ENCODE peak calls at places on chromosomes 13 and 19, in nine cellular contexts. X, N, B, R, F, W, O, Y and L are unnamed samples.

GRCh38 chr19:39408392-39409206 is 2.0 kb downstream of the ZFP36 start:
- DNase-seq in B (no peak), F (no peak), N (peak; percentile 61), R (no peak), Y (no peak), X (no peak), W (no peak), O (peak; percentile 61), L (peak; percentile 64)

GRCh38 chr13:114128624-114129522 is 3.5 kb downstream of the RASA3 start:
- DNase-seq in N (no peak), W (peak; percentile 93), Y (no peak), F (peak; percentile 90), B (peak; percentile 87), O (no peak), R (no peak), X (peak; percentile 94), L (no peak)

GRCh38 chr19:11639602-11640471 is 42.6 kb downstream of the ZNF627 start:
- DNase-seq in X (peak; percentile 43), Y (peak; percentile 96), O (peak; percentile 87), W (peak; percentile 95), N (peak; percentile 94), R (peak; percentile 84), B (peak; percentile 98), F (peak; percentile 88), L (peak; percentile 99)

GRCh38 chr19:55472463-55472862 is 4.0 kb upstream of the ZNF628 start:
- DNase-seq in X (no peak), R (no peak), F (no peak), B (no peak), Y (no peak), N (peak; percentile 75), O (peak; percentile 80), W (peak; percentile 68), L (peak; percentile 45)

GRCh38 chr19:38073806-38074685 is 150.0 kb downstream of the DPF1 start:
- DNase-seq in W (no peak), O (no peak), N (no peak), F (no peak), R (no peak), X (no peak), B (peak; percentile 16), Y (peak; percentile 28), L (peak; percentile 91)

GRCh38 chr13:50629497-50629896 is 214.0 kb downstream of the DLEU7 start:
- DNase-seq in W (no peak), N (no peak), B (no peak), F (no peak), Y (no peak), X (no peak), O (no peak), R (no peak), L (no peak)

GRCh38 chr13:112616586-112617381 is 28.8 kb upstream of the TUBGCP3 start:
- DNase-seq in X (peak; percentile 35), N (peak; percentile 33), Y (peak; percentile 47), F (no peak), W (peak; percentile 18), O (peak; percentile 51), R (no peak), B (peak; percentile 58), L (peak; percentile 78)

GRCh38 chr19:51123381-51124186 is 1.1 kb upstream of the SIGLEC9 start:
- DNase-seq in R (no peak), F (no peak), W (no peak), N (no peak), B (no peak), Y (no peak), X (peak; percentile 71), O (no peak), L (no peak)

GRCh38 chr19:35451278-35452096 is 3.4 kb downstream of the FFAR2 start:
- DNase-seq in N (no peak), W (no peak), F (peak; percentile 74), B (no peak), R (no peak), O (no peak), X (no peak), Y (no peak), L (no peak)

GRCh38 chr19:35789978-35790944 is 14.9 kb downstream of the ARHGAP33 start:
- DNase-seq in R (no peak), X (no peak), Y (no peak), O (no peak), B (no peak), W (no peak), F (no peak), N (no peak), L (peak; percentile 29)

GRCh38 chr13:51635137-51635878 is 51.0 kb downstream of the WDFY2 start:
- DNase-seq in F (no peak), X (no peak), N (no peak), W (no peak), Y (no peak), B (no peak), R (no peak), O (no peak), L (peak; percentile 28)

GRCh38 chr19:13764821-13765394 is 586 bp downstream of the MRI1 start:
- DNase-seq in R (no peak), O (no peak), F (peak; percentile 54), X (no peak), N (no peak), Y (peak; percentile 27), W (no peak), B (peak; percentile 41), L (peak; percentile 67)

GRCh38 chr13:35255241-35255640 is 221.2 kb downstream of the MAB21L1 start:
- DNase-seq in X (no peak), O (no peak), N (peak; percentile 8), B (no peak), Y (no peak), R (no peak), F (no peak), W (no peak), L (no peak)

DNA sequence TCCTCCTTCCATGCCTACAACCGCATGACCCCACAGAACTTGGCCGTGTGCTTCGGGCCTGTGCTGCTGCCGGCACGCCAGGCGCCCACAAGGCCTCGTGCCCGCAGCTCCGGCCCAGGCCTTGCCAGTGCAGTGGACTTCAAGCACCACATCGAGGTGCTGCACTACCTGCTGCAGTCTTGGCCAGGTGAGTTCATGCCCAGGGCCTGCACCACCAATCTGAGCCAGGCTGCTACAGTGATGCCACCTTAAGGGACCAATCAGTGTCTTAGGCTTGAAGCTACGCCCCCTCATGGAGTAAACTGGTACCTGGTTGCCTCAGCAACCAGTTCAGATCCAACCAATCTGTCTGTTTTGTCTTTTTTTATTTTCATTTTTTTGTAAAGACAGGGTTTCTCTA is 5.2 kb downstream of the SYDE1 start:
- DNase-seq in W (no peak), B (peak; percentile 27), N (peak; percentile 47), Y (no peak), X (no peak), F (no peak), O (peak; percentile 34), R (no peak), L (peak; percentile 81)
- TF ChIP-seq CTCF in W (no peak), B (no peak), N (peak; percentile 5), Y (no peak), X (no peak), F (peak; percentile 15), O (no peak), R (no peak), L (peak; percentile 39)

DNA sequence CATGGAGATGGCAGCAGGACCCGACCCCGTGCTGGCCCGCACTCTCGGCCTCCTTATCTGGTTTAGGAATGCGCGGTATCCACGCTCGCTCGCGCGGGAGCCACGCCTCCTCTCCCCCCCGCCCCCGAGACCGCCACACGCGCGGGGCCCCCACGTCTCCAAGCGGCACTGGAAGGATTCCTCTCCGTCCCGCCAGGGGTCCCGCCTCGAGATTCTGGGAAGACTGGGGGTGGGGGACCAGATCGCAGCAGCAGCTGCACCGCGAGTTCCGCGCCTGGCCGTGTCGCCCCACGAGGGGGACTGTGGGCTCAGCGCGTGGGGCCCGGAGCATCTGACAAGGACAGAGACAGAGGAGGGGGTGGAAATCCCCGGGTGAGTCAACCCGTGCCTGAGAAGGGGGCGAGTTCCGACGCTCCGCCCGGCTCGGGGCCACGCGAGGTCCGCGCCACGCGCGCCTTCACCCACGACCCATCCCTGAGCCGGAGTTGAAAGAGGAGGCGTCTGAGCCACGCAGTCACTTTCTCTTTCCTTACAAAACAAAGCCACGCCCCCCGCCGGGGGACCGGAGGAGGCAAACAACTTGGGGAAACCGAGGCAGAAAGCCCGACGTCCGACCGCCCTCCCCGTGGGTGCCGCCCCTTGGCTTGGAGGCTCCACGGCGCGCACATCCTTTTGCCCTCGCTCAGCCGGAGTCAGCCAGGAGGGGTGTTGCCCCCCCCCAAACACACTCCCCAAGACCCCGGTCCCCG is 802 bp downstream of the S1PR2 start:
- DNase-seq in Y (peak; percentile 66), B (no peak), O (no peak), W (no peak), F (peak; percentile 63), X (no peak), R (no peak), N (no peak), L (peak; percentile 87)
- TF ChIP-seq CTCF in Y (peak; percentile 15), B (no peak), O (no peak), W (peak; percentile 21), F (no peak), X (no peak), R (no peak), N (no peak), L (peak; percentile 20)

GRCh38 chr13:30454991-30455390 is 10.7 kb downstream of the HMGB1 start:
- DNase-seq in O (no peak), F (no peak), Y (no peak), R (no peak), B (no peak), W (no peak), N (no peak), X (no peak), L (no peak)

GRCh38 chr13:30457306-30457891 is 8.3 kb downstream of the HMGB1 start:
- DNase-seq in W (no peak), X (no peak), N (no peak), Y (no peak), R (no peak), F (no peak), O (no peak), B (no peak), L (no peak)

GRCh38 chr13:30450066-30450465 is 15.7 kb downstream of the HMGB1 start:
- DNase-seq in R (no peak), N (no peak), Y (no peak), F (no peak), O (no peak), X (no peak), W (no peak), B (no peak), L (no peak)

GRCh38 chr13:30456290-30456689 is 9.4 kb downstream of the HMGB1 start:
- DNase-seq in N (no peak), W (no peak), X (no peak), O (no peak), R (no peak), B (no peak), F (no peak), Y (no peak), L (no peak)

DNA sequence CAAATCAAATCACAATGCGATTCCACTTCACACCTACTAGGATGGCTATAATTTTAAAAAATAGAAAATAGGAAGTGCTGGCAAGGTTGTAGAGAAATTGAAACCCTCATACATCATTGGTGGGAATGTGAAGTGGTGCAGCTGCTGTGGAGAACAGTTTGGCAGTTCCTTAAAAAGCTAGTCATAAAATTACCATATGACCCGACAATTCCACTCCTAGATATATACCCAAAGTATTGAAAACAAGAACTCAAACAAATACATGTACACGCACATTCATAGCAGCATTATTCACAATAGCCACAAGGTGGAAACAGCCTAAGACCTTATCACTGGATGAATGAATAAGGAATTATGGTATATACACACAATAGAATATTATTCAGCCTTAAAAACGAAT is 12.0 kb downstream of the HMGB1 start:
- DNase-seq in N (no peak), O (peak; percentile 39), X (no peak), F (no peak), B (no peak), W (no peak), R (no peak), Y (no peak), L (no peak)
- TF ChIP-seq CTCF in N (peak; percentile 22), O (peak; percentile 14), X (no peak), F (peak; percentile 31), B (peak; percentile 20), W (peak; percentile 34), R (peak; percentile 7), Y (peak; percentile 17), L (peak; percentile 29)

GRCh38 chr13:85896516-85897450 is 97.6 kb upstream of the SLITRK6 start:
- DNase-seq in W (no peak), R (no peak), B (no peak), N (peak; percentile 82), Y (no peak), X (no peak), O (peak; percentile 4), F (no peak), L (peak; percentile 61)
- TF ChIP-seq CTCF in W (peak; percentile 33), R (no peak), B (no peak), N (peak; percentile 32), Y (peak; percentile 12), X (no peak), O (no peak), F (no peak), L (peak; percentile 70)